ENCODE peak calls at places on chromosomes 4 and X, in eight cellular contexts. Q, A, M, I, K, D, B and R are unnamed samples.

GRCh38 chrX:49162620-49163019 is at the start of gene MAGIX:
- DNase-seq in Q (no peak), A (no peak), M (no peak), I (no peak), K (no peak), D (no peak), B (peak), R (no peak)

GRCh38 chr4:22348410-22348809 is 167.5 kb downstream of the ADGRA3 start:
- DNase-seq in Q (no peak), A (no peak), M (peak), I (no peak), K (no peak), D (no peak), B (no peak), R (no peak)

GRCh38 chrX:45506149-45506768 is 305.6 kb upstream of the DIPK2B start:
- DNase-seq in Q (no peak), A (no peak), M (no peak), I (no peak), K (no peak), D (no peak), B (no peak), R (no peak)

GRCh38 chr4:7101692-7102515 is 34.0 kb upstream of the GRPEL1 start:
- DNase-seq in Q (peak), A (peak), M (peak), I (peak), K (peak), D (peak), B (peak), R (no peak)

GRCh38 chr4:128477540-128477939 is 189.9 kb upstream of the PGRMC2 start:
- DNase-seq in Q (no peak), A (no peak), M (no peak), I (no peak), K (no peak), D (no peak), B (no peak), R (no peak)

GRCh38 chrX:9430346-9430745 is 34.5 kb upstream of the TBL1X start:
- DNase-seq in Q (no peak), A (no peak), M (no peak), I (no peak), K (no peak), D (no peak), B (no peak), R (no peak)

GRCh38 chrX:25003066-25003849 is 12.5 kb downstream of the ARX start:
- DNase-seq in Q (peak), A (no peak), M (no peak), I (no peak), K (peak), D (no peak), B (peak), R (no peak)

GRCh38 chrX:25968920-25969319 is 169.2 kb upstream of the MAGEB18 start:
- DNase-seq in Q (peak), A (no peak), M (no peak), I (no peak), K (peak), D (no peak), B (peak), R (no peak)